ENCODE peak calls at places on chromosomes 11 and 22, in five cellular contexts. One of them, this sample, is unnamed.

GRCh38 chr11:124183045-124183444 is at the start of gene OR10D3:
- DNase-seq in astrocyte of the spinal cord: no peak
- DNase-seq in AG09309: no peak
- DNase-seq in GM23248: no peak
- DNase-seq in frontal cortex: no peak
- DNase-seq in this sample: no peak

GRCh38 chr11:128579790-128580504 is 7.4 kb downstream of the ETS1 start:
- DNase-seq in frontal cortex: no peak
- DNase-seq in astrocyte of the spinal cord: no peak
- DNase-seq in GM23248: peak; percentile 72
- DNase-seq in AG09309: no peak
- DNase-seq in this sample: no peak

GRCh38 chr22:27588273-27588672 is 213.3 kb downstream of the MN1 start:
- DNase-seq in astrocyte of the spinal cord: no peak
- DNase-seq in AG09309: no peak
- DNase-seq in frontal cortex: no peak
- DNase-seq in GM23248: no peak
- DNase-seq in this sample: no peak

GRCh38 chr22:46730568-46731245 is 7.3 kb downstream of the CERK start:
- DNase-seq in frontal cortex: no peak
- DNase-seq in GM23248: no peak
- DNase-seq in astrocyte of the spinal cord: no peak
- DNase-seq in AG09309: no peak
- DNase-seq in this sample: no peak

GRCh38 chr11:68076371-68077042 is 37.7 kb downstream of the TCIRG1 start:
- DNase-seq in astrocyte of the spinal cord: no peak
- DNase-seq in AG09309: no peak
- DNase-seq in frontal cortex: no peak
- DNase-seq in GM23248: no peak
- DNase-seq in this sample: no peak

GRCh38 chr11:115645631-115646271 is 141.5 kb upstream of the CADM1 start:
- DNase-seq in frontal cortex: no peak
- DNase-seq in AG09309: no peak
- DNase-seq in GM23248: no peak
- DNase-seq in astrocyte of the spinal cord: no peak
- DNase-seq in this sample: peak; percentile 9

GRCh38 chr11:28107726-28108618 is at the start of the genes KIF18A and METTL15:
- DNase-seq in AG09309: peak; percentile 97
- DNase-seq in GM23248: peak; percentile 100
- DNase-seq in frontal cortex: peak; percentile 65
- DNase-seq in astrocyte of the spinal cord: peak; percentile 100
- DNase-seq in this sample: peak; percentile 100

GRCh38 chr11:134164490-134165370 is 59.0 kb downstream of the NCAPD3 start:
- DNase-seq in AG09309: no peak
- DNase-seq in astrocyte of the spinal cord: no peak
- DNase-seq in frontal cortex: no peak
- DNase-seq in GM23248: no peak
- DNase-seq in this sample: no peak

GRCh38 chr11:98358551-98358950 is 662.2 kb upstream of the CNTN5 start:
- DNase-seq in GM23248: no peak
- DNase-seq in astrocyte of the spinal cord: no peak
- DNase-seq in frontal cortex: no peak
- DNase-seq in AG09309: no peak
- DNase-seq in this sample: no peak

GRCh38 chr11:126619516-126619915 is 264.0 kb downstream of the ST3GAL4 start:
- DNase-seq in AG09309: no peak
- DNase-seq in astrocyte of the spinal cord: no peak
- DNase-seq in frontal cortex: no peak
- DNase-seq in GM23248: no peak
- DNase-seq in this sample: no peak

GRCh38 chr22:40175571-40176105 is 2.1 kb upstream of the TNRC6B start:
- DNase-seq in AG09309: no peak
- DNase-seq in frontal cortex: no peak
- DNase-seq in astrocyte of the spinal cord: no peak
- DNase-seq in GM23248: peak; percentile 66
- DNase-seq in this sample: peak; percentile 18

GRCh38 chr11:77747381-77747969 is 73.0 kb downstream of the RSF1 start:
- DNase-seq in AG09309: peak; percentile 1
- DNase-seq in frontal cortex: no peak
- DNase-seq in astrocyte of the spinal cord: peak; percentile 40
- DNase-seq in GM23248: peak; percentile 49
- DNase-seq in this sample: no peak

GRCh38 chr11:27218498-27219038 is 144.4 kb downstream of the CCDC34 start:
- DNase-seq in frontal cortex: no peak
- DNase-seq in AG09309: peak; percentile 93
- DNase-seq in astrocyte of the spinal cord: peak; percentile 93
- DNase-seq in GM23248: peak; percentile 98
- DNase-seq in this sample: no peak

This sample was measured in hippocampal formation.